ENCODE peak calls at places on chromosomes 1 and 21, in eight cellular contexts. Q is adrenal gland, J is ascending aorta, V is thoracic aorta, F is hepatocyte, K is astrocyte of the spinal cord, R is heart left ventricle, C is body of pancreas. Z is an unnamed sample.

GRCh38 chr1:47686731-47687617 is 249.1 kb downstream of the FOXD2 start:
- DNase-seq in Q (no peak), J (peak), V (no peak), F (no peak), K (no peak), R (no peak), C (no peak), Z (no peak)

GRCh38 chr1:103529746-103530145 is 4.2 kb downstream of the RNPC3 start:
- DNase-seq in Q (peak), J (no peak), V (no peak), F (peak), K (peak), R (no peak), C (peak), Z (no peak)

GRCh38 chr21:41250519-41250918 is 66.1 kb upstream of the FAM3B start:
- DNase-seq in Q (no peak), J (peak), V (no peak), F (no peak), K (peak), R (no peak), C (peak), Z (peak)

GRCh38 chr1:37901893-37902225 is 42.5 kb upstream of the MTF1 start:
- DNase-seq in Q (no peak), J (no peak), V (no peak), F (no peak), K (no peak), R (no peak), C (no peak), Z (no peak)

GRCh38 chr1:219576931-219577330 is 36.0 kb downstream of the ZC3H11B start:
- DNase-seq in Q (no peak), J (no peak), V (no peak), F (no peak), K (no peak), R (no peak), C (no peak), Z (no peak)

GRCh38 chr1:205921559-205921887 is 21.7 kb downstream of the SLC26A9 start:
- DNase-seq in Q (no peak), J (no peak), V (no peak), F (no peak), K (no peak), R (no peak), C (no peak), Z (no peak)

GRCh38 chr1:21638531-21639341 is 30.4 kb downstream of the RAP1GAP start:
- DNase-seq in Q (peak), J (no peak), V (no peak), F (peak), K (peak), R (peak), C (peak), Z (peak)

GRCh38 chr1:233241782-233242181 is 53.7 kb downstream of the PCNX2 start:
- DNase-seq in Q (no peak), J (no peak), V (no peak), F (no peak), K (no peak), R (no peak), C (no peak), Z (peak)

GRCh38 chr1:32612189-32612881 is 38.0 kb downstream of the ZBTB8OS start:
- DNase-seq in Q (peak), J (peak), V (peak), F (peak), K (peak), R (peak), C (peak), Z (peak)

GRCh38 chr1:202129453-202130274 is 6.9 kb downstream of the GPR37L1 start:
- DNase-seq in Q (peak), J (peak), V (no peak), F (peak), K (no peak), R (no peak), C (no peak), Z (no peak)

GRCh38 chr1:176136891-176137290 is 70.2 kb downstream of the COP1 start:
- DNase-seq in Q (no peak), J (no peak), V (no peak), F (no peak), K (no peak), R (no peak), C (no peak), Z (peak)

GRCh38 chr1:48870596-48870995 is 93.9 kb upstream of the BEND5 start:
- DNase-seq in Q (no peak), J (no peak), V (no peak), F (peak), K (no peak), R (no peak), C (no peak), Z (no peak)

GRCh38 chr1:205748398-205749093 is 1.4 kb downstream of the NUCKS1 start:
- DNase-seq in Q (peak), J (no peak), V (no peak), F (peak), K (peak), R (no peak), C (peak), Z (peak)

GRCh38 chr21:42027085-42027803 is 17.1 kb upstream of the ZBTB21 start:
- DNase-seq in Q (no peak), J (no peak), V (no peak), F (no peak), K (no peak), R (no peak), C (no peak), Z (no peak)

GRCh38 chr1:118984086-118984989 is 3.8 kb downstream of the TBX15 start:
- DNase-seq in Q (no peak), J (no peak), V (no peak), F (no peak), K (peak), R (no peak), C (peak), Z (peak)

GRCh38 chr1:230826166-230826875 is 42.0 kb downstream of the C1orf198 start:
- DNase-seq in Q (no peak), J (peak), V (no peak), F (no peak), K (no peak), R (no peak), C (no peak), Z (no peak)

GRCh38 chr1:1922782-1923680 is 4.0 kb upstream of the TMEM52 start:
- DNase-seq in Q (peak), J (no peak), V (no peak), F (peak), K (no peak), R (no peak), C (no peak), Z (no peak)

GRCh38 chr21:35197191-35197590 is 148.1 kb upstream of the RUNX1 start:
- DNase-seq in Q (no peak), J (no peak), V (no peak), F (no peak), K (peak), R (no peak), C (no peak), Z (no peak)

GRCh38 chr1:84613887-84614286 is 39.6 kb upstream of the CTBS start:
- DNase-seq in Q (no peak), J (no peak), V (no peak), F (no peak), K (no peak), R (no peak), C (no peak), Z (no peak)

GRCh38 chr21:33640697-33641338 is 723 bp downstream of the CRYZL1 start:
- DNase-seq in Q (peak), J (no peak), V (no peak), F (peak), K (no peak), R (no peak), C (peak), Z (peak)

GRCh38 chr1:46770541-46770940 is 28.3 kb upstream of the CYP4B1 start:
- DNase-seq in Q (no peak), J (no peak), V (no peak), F (no peak), K (no peak), R (no peak), C (no peak), Z (no peak)

GRCh38 chr1:38608202-38608864 is 251.2 kb downstream of the RRAGC start:
- DNase-seq in Q (no peak), J (peak), V (no peak), F (peak), K (no peak), R (peak), C (no peak), Z (peak)

GRCh38 chr1:109516872-109517271 is 7.3 kb upstream of the AMIGO1 start:
- DNase-seq in Q (no peak), J (no peak), V (no peak), F (peak), K (no peak), R (no peak), C (no peak), Z (no peak)

GRCh38 chr1:116491985-116492811 is 78.6 kb downstream of the CD58 start:
- DNase-seq in Q (no peak), J (no peak), V (no peak), F (no peak), K (peak), R (no peak), C (no peak), Z (peak)

GRCh38 chr1:55071477-55071876 is 32.1 kb downstream of the PCSK9 start:
- DNase-seq in Q (no peak), J (no peak), V (no peak), F (peak), K (peak), R (no peak), C (no peak), Z (peak)

GRCh38 chr1:110460253-110461220 is 9.6 kb downstream of the PROK1 start:
- DNase-seq in Q (peak), J (peak), V (peak), F (peak), K (peak), R (peak), C (peak), Z (peak)

GRCh38 chr1:228459091-228459993 is 27.8 kb upstream of the RNF187 start:
- DNase-seq in Q (peak), J (peak), V (no peak), F (peak), K (peak), R (peak), C (peak), Z (peak)

GRCh38 chr1:218702808-218703207 is 357.7 kb downstream of the TGFB2 start:
- DNase-seq in Q (no peak), J (no peak), V (no peak), F (no peak), K (no peak), R (no peak), C (no peak), Z (no peak)

GRCh38 chr1:119000371-119001180 is 12.4 kb upstream of the TBX15 start:
- DNase-seq in Q (no peak), J (no peak), V (no peak), F (no peak), K (no peak), R (peak), C (no peak), Z (no peak)

GRCh38 chr1:8939362-8939995 is 6.2 kb upstream of the CA6 start:
- DNase-seq in Q (no peak), J (no peak), V (no peak), F (no peak), K (no peak), R (no peak), C (no peak), Z (peak)

GRCh38 chr21:42043201-42043895 is 27.8 kb upstream of the UMODL1 start:
- DNase-seq in Q (no peak), J (no peak), V (no peak), F (no peak), K (no peak), R (no peak), C (no peak), Z (no peak)

GRCh38 chr1:12640958-12641272 is 3.0 kb upstream of the AADACL4 start:
- DNase-seq in Q (no peak), J (no peak), V (no peak), F (no peak), K (no peak), R (no peak), C (no peak), Z (no peak)

GRCh38 chr1:25031966-25032667 is 102.0 kb upstream of the RUNX3 start:
- DNase-seq in Q (no peak), J (no peak), V (no peak), F (no peak), K (peak), R (peak), C (peak), Z (no peak)

GRCh38 chr1:32394890-32395415 is 712 bp upstream of the BSDC1 start:
- DNase-seq in Q (no peak), J (no peak), V (no peak), F (no peak), K (no peak), R (no peak), C (no peak), Z (no peak)

GRCh38 chr1:232820431-232820830 is 15.2 kb downstream of the MAP10 start:
- DNase-seq in Q (no peak), J (no peak), V (no peak), F (no peak), K (no peak), R (no peak), C (no peak), Z (no peak)

GRCh38 chr1:197774691-197775281 is 494 bp downstream of the DENND1B start:
- DNase-seq in Q (peak), J (peak), V (no peak), F (peak), K (peak), R (peak), C (peak), Z (peak)

GRCh38 chr1:182770193-182770592 is 19.4 kb upstream of the NPL start:
- DNase-seq in Q (no peak), J (no peak), V (no peak), F (no peak), K (no peak), R (peak), C (no peak), Z (no peak)

GRCh38 chr1:87249803-87250202 is 78.9 kb upstream of the LMO4 start:
- DNase-seq in Q (no peak), J (no peak), V (no peak), F (no peak), K (no peak), R (no peak), C (no peak), Z (no peak)

GRCh38 chr21:36155603-36156338 is 853 bp upstream of the DOP1B start:
- DNase-seq in Q (no peak), J (no peak), V (no peak), F (peak), K (no peak), R (no peak), C (peak), Z (no peak)

GRCh38 chr21:43268804-43269186 is 100.0 kb downstream of the CRYAA start:
- DNase-seq in Q (no peak), J (no peak), V (no peak), F (no peak), K (no peak), R (peak), C (no peak), Z (no peak)

GRCh38 chr21:43270800-43271261 is 102.0 kb downstream of the CRYAA start:
- DNase-seq in Q (no peak), J (no peak), V (no peak), F (no peak), K (no peak), R (peak), C (no peak), Z (no peak)

GRCh38 chr21:43269981-43270670 is 101.3 kb downstream of the CRYAA start:
- DNase-seq in Q (no peak), J (no peak), V (no peak), F (no peak), K (no peak), R (peak), C (no peak), Z (no peak)

GRCh38 chr21:43268086-43268803 is 99.4 kb downstream of the CRYAA start:
- DNase-seq in Q (no peak), J (no peak), V (no peak), F (no peak), K (no peak), R (peak), C (no peak), Z (no peak)

GRCh38 chr21:43269461-43269860 is 100.7 kb downstream of the CRYAA start:
- DNase-seq in Q (no peak), J (no peak), V (no peak), F (no peak), K (no peak), R (peak), C (no peak), Z (no peak)
- TF ChIP-seq CTCF in Q (peak), J (no peak), V (no peak), F (no peak), K (peak), R (no peak), C (no peak), Z (peak)

GRCh38 chr1:150516616-150517015 is 1.1 kb downstream of the FALEC start:
- DNase-seq in Q (no peak), J (no peak), V (no peak), F (no peak), K (peak), R (no peak), C (no peak), Z (peak)
- H3K4me3 ChIP-seq in Q (peak), J (peak), V (peak), F (no peak), K (peak), R (no peak), C (no peak), Z (peak)

GRCh38 chr21:31926498-31926897 is 53.7 kb downstream of the HUNK start:
- DNase-seq in Q (no peak), J (no peak), V (no peak), F (no peak), K (no peak), R (no peak), C (no peak), Z (no peak)

GRCh38 chr21:31921079-31921478 is 48.3 kb downstream of the HUNK start:
- DNase-seq in Q (no peak), J (no peak), V (no peak), F (no peak), K (no peak), R (no peak), C (no peak), Z (no peak)

GRCh38 chr21:31922881-31923280 is 50.1 kb downstream of the HUNK start:
- DNase-seq in Q (no peak), J (no peak), V (no peak), F (no peak), K (no peak), R (no peak), C (no peak), Z (no peak)

GRCh38 chr21:31924548-31924947 is 51.7 kb downstream of the HUNK start:
- DNase-seq in Q (no peak), J (no peak), V (no peak), F (no peak), K (no peak), R (no peak), C (no peak), Z (no peak)

DNA sequence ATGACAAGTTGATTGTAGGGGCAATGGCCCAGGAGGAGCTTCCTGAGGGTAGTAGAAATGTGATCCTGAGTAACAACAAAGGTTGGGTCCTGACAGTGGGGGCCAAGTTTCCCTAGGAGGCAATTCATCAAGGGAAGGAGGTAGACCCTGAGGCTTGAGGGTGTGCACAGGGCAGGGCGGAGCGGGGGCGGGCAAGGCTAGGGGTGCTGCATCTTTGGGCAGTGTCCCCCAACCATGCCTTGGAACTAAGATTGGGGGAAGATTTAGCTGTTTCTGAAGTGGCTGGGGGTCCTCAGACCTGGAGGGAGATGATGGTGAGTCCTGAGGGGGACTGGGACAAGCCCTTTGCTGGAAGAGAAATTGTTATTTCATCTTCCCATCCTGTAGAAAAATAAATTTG is 50.9 kb downstream of the HUNK start:
- DNase-seq in Q (no peak), J (no peak), V (no peak), F (no peak), K (no peak), R (no peak), C (no peak), Z (no peak)
- TF ChIP-seq CTCF in Q (no peak), J (no peak), V (no peak), F (no peak), K (no peak), R (no peak), C (no peak), Z (no peak)

GRCh38 chr1:79982218-79982617 is 975.7 kb upstream of the ADGRL4 start:
- DNase-seq in Q (peak), J (peak), V (peak), F (peak), K (peak), R (peak), C (peak), Z (no peak)
- H3K4me3 ChIP-seq in Q (peak), J (peak), V (peak), F (no peak), K (no peak), R (no peak), C (no peak), Z (no peak)

GRCh38 chr1:29836626-29837305 is 600.4 kb downstream of the PTPRU start:
- DNase-seq in Q (no peak), J (peak), V (no peak), F (no peak), K (no peak), R (no peak), C (no peak), Z (no peak)

GRCh38 chr1:29832936-29833335 is 596.6 kb downstream of the PTPRU start:
- DNase-seq in Q (no peak), J (peak), V (no peak), F (no peak), K (no peak), R (no peak), C (no peak), Z (no peak)

GRCh38 chr1:29833596-29833995 is 597.3 kb downstream of the PTPRU start:
- DNase-seq in Q (no peak), J (peak), V (no peak), F (peak), K (no peak), R (no peak), C (no peak), Z (no peak)

GRCh38 chr1:29837306-29837646 is 601.0 kb downstream of the PTPRU start:
- DNase-seq in Q (no peak), J (peak), V (no peak), F (no peak), K (no peak), R (no peak), C (no peak), Z (no peak)

GRCh38 chr1:29835486-29836273 is 599.4 kb downstream of the PTPRU start:
- DNase-seq in Q (no peak), J (peak), V (no peak), F (no peak), K (no peak), R (no peak), C (no peak), Z (no peak)
- TF ChIP-seq CTCF in Q (no peak), J (no peak), V (no peak), F (no peak), K (no peak), R (no peak), C (no peak), Z (no peak)

DNA sequence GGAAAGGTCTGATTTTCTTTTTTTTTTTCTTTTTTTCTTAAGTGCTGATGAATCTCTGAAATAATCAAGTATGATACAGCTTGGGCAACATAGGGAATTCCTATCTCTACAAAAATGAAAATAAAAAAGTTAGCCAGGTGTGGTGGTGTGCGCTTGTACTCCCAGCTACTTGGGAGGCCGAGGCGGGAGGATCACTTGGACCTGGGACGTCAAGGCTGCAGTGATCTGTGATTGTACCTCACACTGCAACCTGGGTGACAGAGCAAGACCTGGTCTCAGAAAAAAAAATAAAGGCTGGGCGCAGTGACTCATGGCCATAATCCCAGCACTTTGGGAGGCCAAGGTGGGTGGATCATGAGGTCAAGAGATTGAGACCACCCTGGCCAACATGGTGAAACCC is 6.0 kb downstream of the TRAPPC10 start:
- DNase-seq in Q (no peak), J (no peak), V (no peak), F (no peak), K (no peak), R (no peak), C (no peak), Z (no peak)
- H3K4me3 ChIP-seq in Q (no peak), J (no peak), V (no peak), F (no peak), K (no peak), R (no peak), C (no peak), Z (no peak)

GRCh38 chr1:29341936-29342335 is 105.6 kb downstream of the PTPRU start:
- DNase-seq in Q (no peak), J (no peak), V (no peak), F (no peak), K (no peak), R (no peak), C (no peak), Z (no peak)
- TF ChIP-seq CTCF in Q (no peak), J (no peak), V (no peak), F (peak), K (peak), R (no peak), C (no peak), Z (peak)

GRCh38 chr1:161398900-161399256 is 31.2 kb upstream of the CFAP126 start:
- DNase-seq in Q (no peak), J (no peak), V (no peak), F (no peak), K (no peak), R (no peak), C (no peak), Z (no peak)
- H3K4me3 ChIP-seq in Q (peak), J (peak), V (peak), F (peak), K (peak), R (peak), C (peak), Z (peak)

GRCh38 chr1:97137862-97138514 is 416.4 kb downstream of the PTBP2 start:
- DNase-seq in Q (peak), J (no peak), V (no peak), F (peak), K (peak), R (peak), C (peak), Z (peak)

GRCh38 chr1:97136971-97137370 is 415.4 kb downstream of the PTBP2 start:
- DNase-seq in Q (no peak), J (no peak), V (no peak), F (no peak), K (no peak), R (no peak), C (no peak), Z (no peak)

GRCh38 chr1:97139512-97139911 is 417.9 kb downstream of the PTBP2 start:
- DNase-seq in Q (no peak), J (no peak), V (no peak), F (no peak), K (peak), R (no peak), C (no peak), Z (no peak)

GRCh38 chr1:97138515-97139032 is 417.0 kb downstream of the PTBP2 start:
- DNase-seq in Q (no peak), J (no peak), V (no peak), F (no peak), K (no peak), R (no peak), C (no peak), Z (no peak)

GRCh38 chr1:97135972-97136371 is 414.4 kb downstream of the PTBP2 start:
- DNase-seq in Q (no peak), J (no peak), V (no peak), F (no peak), K (no peak), R (no peak), C (no peak), Z (no peak)
- TF ChIP-seq CTCF in Q (no peak), J (no peak), V (no peak), F (no peak), K (no peak), R (no peak), C (no peak), Z (no peak)